ENCODE peak calls at places on chromosomes 11 and 22, in six cellular contexts. One of them, this sample, is unnamed.

GRCh38 chr11:59766542-59766941 is 11.4 kb downstream of the STX3 start:
- DNase-seq in breast epithelium: no peak
- DNase-seq in testis: no peak
- DNase-seq in H1: no peak
- DNase-seq in body of pancreas: peak; percentile 37
- DNase-seq in prostate gland: no peak
- DNase-seq in this sample: no peak

GRCh38 chr11:121253951-121254350 is 38.6 kb upstream of the SC5D start:
- DNase-seq in breast epithelium: no peak
- DNase-seq in testis: no peak
- DNase-seq in H1: no peak
- DNase-seq in body of pancreas: no peak
- DNase-seq in prostate gland: no peak
- DNase-seq in this sample: peak; percentile 63

GRCh38 chr11:34302046-34302921 is 55.5 kb downstream of the ABTB2 start:
- DNase-seq in breast epithelium: no peak
- DNase-seq in testis: no peak
- DNase-seq in H1: no peak
- DNase-seq in body of pancreas: no peak
- DNase-seq in prostate gland: no peak
- DNase-seq in this sample: no peak

GRCh38 chr11:71459076-71459766 is 6.2 kb downstream of the NADSYN1 start:
- DNase-seq in breast epithelium: no peak
- DNase-seq in testis: no peak
- DNase-seq in H1: no peak
- DNase-seq in body of pancreas: no peak
- DNase-seq in prostate gland: no peak
- DNase-seq in this sample: no peak

GRCh38 chr11:118415739-118416068 is 14.3 kb downstream of the ATP5MG start:
- DNase-seq in breast epithelium: no peak
- DNase-seq in testis: no peak
- DNase-seq in H1: no peak
- DNase-seq in body of pancreas: peak; percentile 55
- DNase-seq in prostate gland: peak; percentile 26
- DNase-seq in this sample: peak; percentile 8

GRCh38 chr11:10727259-10727851 is 23.7 kb upstream of the CTR9 start:
- DNase-seq in breast epithelium: no peak
- DNase-seq in testis: no peak
- DNase-seq in H1: no peak
- DNase-seq in body of pancreas: no peak
- DNase-seq in prostate gland: no peak
- DNase-seq in this sample: no peak

GRCh38 chr11:45031912-45032519 is 81.3 kb upstream of the TP53I11 start:
- DNase-seq in breast epithelium: no peak
- DNase-seq in testis: no peak
- DNase-seq in H1: no peak
- DNase-seq in body of pancreas: no peak
- DNase-seq in prostate gland: no peak
- DNase-seq in this sample: no peak

GRCh38 chr11:116929393-116930090 is 92.1 kb upstream of the APOA1 start:
- DNase-seq in breast epithelium: no peak
- DNase-seq in testis: peak; percentile 37
- DNase-seq in H1: no peak
- DNase-seq in body of pancreas: no peak
- DNase-seq in prostate gland: no peak
- DNase-seq in this sample: peak; percentile 24

GRCh38 chr22:28907311-28908008 is 24.1 kb downstream of the ZNRF3 start:
- DNase-seq in breast epithelium: no peak
- DNase-seq in testis: peak; percentile 34
- DNase-seq in H1: no peak
- DNase-seq in body of pancreas: no peak
- DNase-seq in prostate gland: no peak
- DNase-seq in this sample: no peak

GRCh38 chr11:36093548-36093947 is 149.7 kb downstream of the LDLRAD3 start:
- DNase-seq in breast epithelium: no peak
- DNase-seq in testis: no peak
- DNase-seq in H1: no peak
- DNase-seq in body of pancreas: no peak
- DNase-seq in prostate gland: no peak
- DNase-seq in this sample: no peak

GRCh38 chr11:105168457-105168856 is 28.9 kb upstream of the CARD18 start:
- DNase-seq in breast epithelium: no peak
- DNase-seq in testis: no peak
- DNase-seq in H1: no peak
- DNase-seq in body of pancreas: no peak
- DNase-seq in prostate gland: no peak
- DNase-seq in this sample: no peak

GRCh38 chr11:23079382-23079813 is 219.1 kb upstream of the CCDC179 start:
- DNase-seq in breast epithelium: no peak
- DNase-seq in testis: no peak
- DNase-seq in H1: no peak
- DNase-seq in body of pancreas: no peak
- DNase-seq in prostate gland: no peak
- DNase-seq in this sample: no peak

GRCh38 chr11:3051435-3052108 is 5.7 kb downstream of the CARS1 start:
- DNase-seq in breast epithelium: no peak
- DNase-seq in testis: no peak
- DNase-seq in H1: no peak
- DNase-seq in body of pancreas: no peak
- DNase-seq in prostate gland: no peak
- DNase-seq in this sample: no peak

GRCh38 chr11:128624269-128625170 is 37.2 kb upstream of the ETS1 start:
- DNase-seq in breast epithelium: no peak
- DNase-seq in testis: no peak
- DNase-seq in H1: no peak
- DNase-seq in body of pancreas: peak; percentile 34
- DNase-seq in prostate gland: peak; percentile 51
- DNase-seq in this sample: peak; percentile 76

GRCh38 chr11:118652681-118653181 is 26.7 kb downstream of the TREH start:
- DNase-seq in breast epithelium: no peak
- DNase-seq in testis: no peak
- DNase-seq in H1: no peak
- DNase-seq in body of pancreas: no peak
- DNase-seq in prostate gland: no peak
- DNase-seq in this sample: no peak

GRCh38 chr11:63802637-63803414 is 10.4 kb upstream of the SPINDOC start:
- DNase-seq in breast epithelium: no peak
- DNase-seq in testis: no peak
- DNase-seq in H1: no peak
- DNase-seq in body of pancreas: no peak
- DNase-seq in prostate gland: no peak
- DNase-seq in this sample: no peak

GRCh38 chr22:48721394-48721666 is 1106.3 kb downstream of the BRD1 start:
- DNase-seq in breast epithelium: peak; percentile 53
- DNase-seq in testis: no peak
- DNase-seq in H1: no peak
- DNase-seq in body of pancreas: peak; percentile 85
- DNase-seq in prostate gland: peak; percentile 67
- DNase-seq in this sample: no peak

GRCh38 chr11:70173018-70173417 is 30.1 kb upstream of the FADD start:
- DNase-seq in breast epithelium: no peak
- DNase-seq in testis: no peak
- DNase-seq in H1: no peak
- DNase-seq in body of pancreas: no peak
- DNase-seq in prostate gland: no peak
- DNase-seq in this sample: no peak

GRCh38 chr11:122277553-122277952 is 161.5 kb upstream of the BLID start:
- DNase-seq in breast epithelium: no peak
- DNase-seq in testis: no peak
- DNase-seq in H1: no peak
- DNase-seq in body of pancreas: no peak
- DNase-seq in prostate gland: no peak
- DNase-seq in this sample: no peak

DNA sequence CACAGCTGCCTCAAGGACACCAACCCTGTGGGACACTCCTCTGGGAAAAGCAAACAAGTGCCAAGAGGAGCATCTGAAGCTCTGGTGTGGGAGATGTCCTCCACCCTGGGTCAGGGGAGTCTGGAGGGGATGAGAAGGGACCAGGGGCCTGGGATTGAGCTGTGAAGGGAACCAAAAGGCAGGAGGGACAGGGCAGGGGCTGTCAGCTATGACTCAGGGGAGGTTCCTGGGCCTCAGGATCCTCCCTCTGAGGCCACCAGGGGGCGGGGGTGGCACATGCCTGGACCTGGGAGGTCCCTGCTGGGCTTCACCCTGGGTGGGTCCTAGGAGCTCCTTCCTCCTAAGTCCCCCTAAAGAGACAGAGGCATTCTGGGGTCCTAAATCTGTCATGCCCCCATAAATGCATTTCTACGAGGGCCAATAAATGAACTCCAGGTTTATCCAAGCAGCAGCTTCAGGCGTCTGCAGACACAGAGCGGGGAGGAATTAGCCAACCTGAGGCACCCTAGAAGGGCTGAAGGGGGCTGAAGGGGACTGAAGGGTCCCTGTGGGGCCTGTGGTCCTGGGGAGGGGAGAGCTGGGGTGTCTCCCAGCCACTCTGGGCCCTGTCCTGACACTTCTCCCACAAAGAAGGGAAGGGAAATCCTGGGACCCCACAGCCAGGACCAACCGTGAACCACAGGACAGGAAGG is 31.9 kb upstream of the IGLL5 start:
- DNase-seq in breast epithelium: no peak
- DNase-seq in testis: no peak
- DNase-seq in H1: no peak
- DNase-seq in body of pancreas: no peak
- DNase-seq in prostate gland: no peak
- DNase-seq in this sample: no peak
- H3K27me3 ChIP-seq in breast epithelium: peaks cover 7% of the 10 kb centered on the region
- H3K27me3 ChIP-seq in testis: no peaks in the 10 kb centered on the region
- H3K27me3 ChIP-seq in H1: peaks cover 13% of the 10 kb centered on the region
- H3K27me3 ChIP-seq in body of pancreas: no peaks in the 10 kb centered on the region
- H3K27me3 ChIP-seq in prostate gland: no peaks in the 10 kb centered on the region
- H3K27me3 ChIP-seq in this sample: no peaks in the 10 kb centered on the region

DNA sequence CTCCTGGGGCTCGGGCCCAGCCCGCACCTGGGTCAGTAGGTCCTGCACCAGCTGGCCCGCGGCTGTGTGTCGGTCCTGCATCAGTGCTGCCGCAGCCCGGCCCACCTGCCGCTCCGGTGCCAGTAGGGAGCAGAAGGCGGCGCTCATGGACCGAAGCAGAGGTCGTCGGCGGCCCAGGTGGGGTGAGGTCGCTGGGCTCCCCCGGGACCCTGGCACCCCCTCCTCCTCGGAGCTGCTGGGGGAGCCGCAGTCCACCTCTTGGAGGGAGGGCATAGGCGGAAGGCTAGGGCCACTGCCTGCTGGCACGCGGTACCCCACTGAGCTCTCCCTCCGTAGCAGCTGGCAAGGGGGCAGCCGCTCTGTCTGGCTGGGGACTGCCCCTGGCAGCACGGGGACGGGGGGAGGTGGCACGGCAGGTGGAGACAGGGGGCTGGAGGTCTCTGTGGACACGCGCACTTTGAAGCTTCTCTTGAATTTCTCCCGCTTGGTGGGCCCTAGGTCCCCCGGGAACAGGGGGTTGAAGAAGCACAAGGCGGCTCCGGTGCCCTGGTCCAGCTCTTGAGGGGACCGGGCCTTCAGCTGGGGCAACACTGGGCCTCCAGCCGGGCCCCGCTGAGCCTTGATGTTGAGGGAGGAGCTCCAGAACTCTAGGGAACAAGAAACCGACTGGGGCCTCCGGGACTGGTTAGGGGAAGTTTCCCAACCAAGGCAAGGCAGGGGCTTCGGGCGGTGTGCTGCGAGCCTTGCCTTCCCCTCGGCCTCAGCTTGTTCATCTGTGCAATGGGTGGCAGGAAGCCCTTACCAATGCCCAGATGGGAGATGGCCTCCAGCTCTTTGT is 1.4 kb downstream of the RIN1 start:
- DNase-seq in breast epithelium: no peak
- DNase-seq in testis: no peak
- DNase-seq in H1: no peak
- DNase-seq in body of pancreas: no peak
- DNase-seq in prostate gland: no peak
- DNase-seq in this sample: no peak
- TF ChIP-seq POLR2A in breast epithelium: no peak
- TF ChIP-seq POLR2A in testis: no peak
- TF ChIP-seq POLR2A in H1: no peak
- TF ChIP-seq POLR2A in body of pancreas: no peak
- TF ChIP-seq POLR2A in prostate gland: no peak
- TF ChIP-seq POLR2A in this sample: no peak

DNA sequence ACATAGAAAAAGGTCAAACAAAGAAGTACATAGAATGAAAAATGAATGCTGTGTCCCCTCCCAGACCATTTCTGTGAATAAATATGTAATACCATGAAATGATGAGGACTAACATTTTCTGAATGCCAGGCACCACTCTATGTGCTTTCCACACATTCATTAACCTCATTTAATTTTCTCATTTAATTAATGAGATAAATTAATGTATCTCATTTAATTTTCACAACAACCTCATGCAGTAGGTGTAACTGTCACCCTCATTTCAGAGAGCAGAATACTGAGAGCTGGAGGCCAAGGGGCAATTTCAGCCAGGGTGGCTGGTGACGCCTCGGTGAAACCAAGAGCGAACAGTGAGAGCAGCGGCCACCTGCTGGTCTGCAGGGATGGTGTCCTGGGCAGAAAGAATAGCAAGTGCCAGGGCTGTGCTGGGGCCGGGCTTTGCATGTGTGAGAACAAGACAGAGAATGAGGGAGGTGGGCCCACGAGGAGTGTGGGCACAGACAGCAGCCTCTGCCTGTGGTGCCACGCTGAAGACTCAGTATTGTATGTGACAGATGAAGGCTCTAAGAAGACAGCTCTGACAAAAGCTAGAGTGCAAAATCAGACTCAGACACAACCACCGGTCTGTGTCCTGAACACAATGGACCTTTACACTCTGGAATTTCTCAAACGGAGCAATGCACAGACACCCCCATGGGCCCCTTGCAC is 1.8 kb upstream of the SERPIND1 start:
- DNase-seq in breast epithelium: no peak
- DNase-seq in testis: no peak
- DNase-seq in H1: no peak
- DNase-seq in body of pancreas: no peak
- DNase-seq in prostate gland: no peak
- DNase-seq in this sample: no peak
- TF ChIP-seq CTCF in breast epithelium: no peak
- TF ChIP-seq CTCF in testis: no peak
- TF ChIP-seq CTCF in H1: peak; percentile 45
- TF ChIP-seq CTCF in body of pancreas: no peak
- TF ChIP-seq CTCF in prostate gland: no peak
- TF ChIP-seq CTCF in this sample: no peak

DNA sequence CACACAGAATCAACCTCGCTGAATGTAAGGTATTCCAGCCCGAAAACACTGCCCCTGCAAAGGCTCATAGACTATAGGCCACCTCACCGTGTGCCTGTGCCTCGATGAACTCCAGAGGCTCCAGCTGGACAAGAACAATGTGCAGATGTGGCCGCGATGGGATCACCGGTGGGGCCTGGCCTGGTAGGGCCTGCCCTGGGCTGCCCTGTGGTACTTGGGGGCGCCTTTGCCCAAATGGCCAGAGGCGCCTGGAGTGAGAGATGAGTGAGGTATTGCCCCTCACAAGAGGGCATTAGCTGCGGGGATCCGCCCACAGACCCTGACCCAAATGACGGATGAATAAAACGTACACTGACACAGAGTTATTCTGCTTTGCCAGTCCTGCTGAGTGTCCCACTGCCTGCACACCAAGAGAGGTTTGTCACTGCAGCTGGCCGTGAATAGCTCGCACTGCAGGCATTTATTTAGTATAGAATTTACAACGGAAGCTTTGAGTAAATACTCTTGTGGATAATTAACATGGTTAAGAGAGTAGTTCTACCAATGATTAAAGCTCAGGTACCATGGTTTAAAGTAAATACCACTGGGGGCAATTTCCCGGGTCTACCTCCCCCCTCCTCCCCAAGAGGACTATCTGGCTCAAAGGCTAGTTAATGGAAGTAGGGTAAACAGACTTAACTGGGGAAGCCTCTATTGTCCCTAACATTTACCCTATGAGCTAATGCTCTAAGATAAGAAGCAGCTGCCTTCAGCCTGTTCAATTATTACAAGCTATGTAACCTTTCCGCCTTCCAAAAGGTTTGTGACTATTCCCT is 101.1 kb upstream of the IGLL5 start:
- DNase-seq in breast epithelium: no peak
- DNase-seq in testis: no peak
- DNase-seq in H1: no peak
- DNase-seq in body of pancreas: no peak
- DNase-seq in prostate gland: no peak
- DNase-seq in this sample: no peak
- H3K27me3 ChIP-seq in breast epithelium: peaks cover 8% of the 10 kb centered on the region
- H3K27me3 ChIP-seq in testis: no peaks in the 10 kb centered on the region
- H3K27me3 ChIP-seq in H1: peaks cover 22% of the 10 kb centered on the region
- H3K27me3 ChIP-seq in body of pancreas: peaks cover 3% of the 10 kb centered on the region
- H3K27me3 ChIP-seq in prostate gland: no peaks in the 10 kb centered on the region
- H3K27me3 ChIP-seq in this sample: no peaks in the 10 kb centered on the region